ENCODE peak calls at places on chromosomes 4 and X, in seven cellular contexts. M is A549, A is right lobe of liver, C is suprapubic skin, R is spleen, L is IMR-90, H is H54. U is an unnamed sample.

GRCh38 chr4:127936974-127937373 is 28.0 kb downstream of the MFSD8 start:
- DNase-seq in M (no peak), A (no peak), C (no peak), R (no peak), L (peak), H (peak), U (no peak)

GRCh38 chrX:130339408-130340222 is at the start of gene SLC25A14:
- DNase-seq in M (peak), A (peak), C (peak), R (peak), L (peak), H (peak), U (peak)

GRCh38 chrX:148854351-148854750 is 353.9 kb downstream of the AFF2 start:
- DNase-seq in M (no peak), A (no peak), C (no peak), R (no peak), L (no peak), H (no peak), U (no peak)

GRCh38 chr4:142886566-142886965 is 40.5 kb upstream of the INPP4B start:
- DNase-seq in M (no peak), A (no peak), C (no peak), R (no peak), L (no peak), H (no peak), U (no peak)

GRCh38 chr4:48290146-48290772 is 20.6 kb upstream of the TEC start:
- DNase-seq in M (peak), A (no peak), C (no peak), R (no peak), L (no peak), H (peak), U (peak)

GRCh38 chrX:73758253-73758652 is 195.3 kb downstream of the CHIC1 start:
- DNase-seq in M (no peak), A (no peak), C (no peak), R (no peak), L (no peak), H (no peak), U (no peak)

GRCh38 chr4:106628616-106629606 is 260.3 kb upstream of the GIMD1 start:
- DNase-seq in M (no peak), A (no peak), C (no peak), R (no peak), L (no peak), H (no peak), U (no peak)

GRCh38 chr4:118264096-118264495 is 88.7 kb downstream of the PRSS12 start:
- DNase-seq in M (no peak), A (no peak), C (no peak), R (no peak), L (no peak), H (no peak), U (no peak)

GRCh38 chrX:126376465-126376864 is 176.1 kb downstream of the DCAF12L1 start:
- DNase-seq in M (no peak), A (no peak), C (no peak), R (no peak), L (no peak), H (no peak), U (no peak)

GRCh38 chr4:76430519-76431388 is 4.3 kb upstream of the SHROOM3 start:
- DNase-seq in M (peak), A (no peak), C (no peak), R (no peak), L (peak), H (no peak), U (peak)

GRCh38 chrX:9456250-9457074 is 8.4 kb upstream of the TBL1X start:
- DNase-seq in M (no peak), A (no peak), C (no peak), R (no peak), L (no peak), H (no peak), U (no peak)

GRCh38 chrX:2461711-2462016 is 39.1 kb downstream of the DHRSX start:
- DNase-seq in M (no peak), A (peak), C (no peak), R (no peak), L (no peak), H (no peak), U (no peak)

DNA sequence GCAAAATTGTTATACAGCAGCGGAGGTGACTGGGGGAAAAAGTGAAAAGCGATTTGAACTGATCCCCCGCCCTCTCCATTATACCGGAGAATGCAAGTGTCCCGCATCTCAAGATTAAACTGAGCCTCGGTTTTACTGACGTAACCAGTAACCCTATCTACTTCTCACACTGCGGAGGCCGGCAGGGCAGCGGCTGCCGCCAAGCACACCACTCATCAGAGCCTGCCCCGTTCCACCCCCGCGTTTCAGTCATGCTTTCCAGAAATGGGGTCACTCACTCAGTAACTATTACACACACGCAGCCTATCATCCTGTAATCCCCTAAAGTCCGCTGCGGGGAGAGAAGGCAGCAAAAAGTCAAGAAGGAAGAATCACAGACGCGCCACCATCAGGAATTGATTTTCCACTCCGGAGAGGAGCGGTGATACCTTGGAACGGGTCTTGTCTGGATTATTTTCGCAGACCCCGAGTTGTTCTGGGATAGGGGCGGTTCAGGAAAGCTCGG is 1.4 kb downstream of the RPS6KA3 start:
- DNase-seq in M (peak), A (peak), C (peak), R (peak), L (peak), H (no peak), U (peak)
- TF ChIP-seq POLR2A in M (no peak), A (peak), C (peak), R (peak), L (peak), H (no peak), U (peak)

DNA sequence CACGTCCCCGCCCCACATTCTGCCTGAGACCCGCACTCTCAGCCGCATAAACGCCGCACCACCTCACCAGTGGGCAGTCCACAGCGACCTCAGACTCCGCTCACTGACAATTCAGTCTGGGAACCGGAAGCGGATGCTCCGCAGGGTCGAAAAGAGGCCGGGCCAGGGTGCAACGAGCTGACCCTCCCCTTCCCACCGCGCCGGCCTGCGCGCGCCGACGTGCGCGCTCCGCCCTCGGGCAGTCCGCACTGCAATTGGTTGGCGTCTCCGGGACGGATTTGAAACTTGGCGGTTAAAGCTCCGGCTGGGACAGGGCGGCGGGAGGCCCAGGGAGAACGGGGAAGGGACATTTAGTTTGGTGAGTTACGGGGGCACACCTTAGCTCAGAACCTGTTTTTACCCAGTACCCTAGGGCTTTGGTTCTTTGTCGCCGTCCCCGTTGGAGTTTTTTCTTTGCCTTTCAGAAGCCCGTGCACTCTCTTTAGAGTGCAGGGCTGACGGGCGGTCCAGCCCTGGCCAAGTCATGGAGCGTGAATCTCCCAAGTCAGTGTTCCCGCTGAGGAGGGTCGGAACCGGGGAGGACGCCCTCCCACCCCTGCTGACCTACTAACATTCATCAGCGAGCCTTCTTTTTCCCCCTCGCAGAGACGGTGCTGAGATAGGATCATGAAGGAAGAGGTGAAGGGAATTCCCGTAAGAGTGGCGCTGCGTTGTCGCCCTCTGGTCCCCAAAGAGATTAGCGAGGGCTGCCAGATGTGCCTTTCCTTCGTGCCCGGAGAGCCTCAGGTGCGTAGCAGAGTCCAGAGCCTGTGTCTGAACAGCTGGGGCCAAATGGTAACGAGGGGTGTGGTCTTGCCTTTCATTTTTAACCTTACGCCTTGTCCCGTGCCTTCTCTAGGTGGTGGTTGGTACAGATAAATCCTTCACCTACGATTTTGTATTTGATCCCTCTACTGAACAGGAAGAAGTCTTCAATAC is at the start of the genes KIF4A and PDZD11:
- DNase-seq in M (peak), A (peak), C (peak), R (peak), L (peak), H (peak), U (peak)
- TF ChIP-seq POLR2A in M (peak), A (peak), C (no peak), R (no peak), L (peak), H (peak), U (peak)

DNA sequence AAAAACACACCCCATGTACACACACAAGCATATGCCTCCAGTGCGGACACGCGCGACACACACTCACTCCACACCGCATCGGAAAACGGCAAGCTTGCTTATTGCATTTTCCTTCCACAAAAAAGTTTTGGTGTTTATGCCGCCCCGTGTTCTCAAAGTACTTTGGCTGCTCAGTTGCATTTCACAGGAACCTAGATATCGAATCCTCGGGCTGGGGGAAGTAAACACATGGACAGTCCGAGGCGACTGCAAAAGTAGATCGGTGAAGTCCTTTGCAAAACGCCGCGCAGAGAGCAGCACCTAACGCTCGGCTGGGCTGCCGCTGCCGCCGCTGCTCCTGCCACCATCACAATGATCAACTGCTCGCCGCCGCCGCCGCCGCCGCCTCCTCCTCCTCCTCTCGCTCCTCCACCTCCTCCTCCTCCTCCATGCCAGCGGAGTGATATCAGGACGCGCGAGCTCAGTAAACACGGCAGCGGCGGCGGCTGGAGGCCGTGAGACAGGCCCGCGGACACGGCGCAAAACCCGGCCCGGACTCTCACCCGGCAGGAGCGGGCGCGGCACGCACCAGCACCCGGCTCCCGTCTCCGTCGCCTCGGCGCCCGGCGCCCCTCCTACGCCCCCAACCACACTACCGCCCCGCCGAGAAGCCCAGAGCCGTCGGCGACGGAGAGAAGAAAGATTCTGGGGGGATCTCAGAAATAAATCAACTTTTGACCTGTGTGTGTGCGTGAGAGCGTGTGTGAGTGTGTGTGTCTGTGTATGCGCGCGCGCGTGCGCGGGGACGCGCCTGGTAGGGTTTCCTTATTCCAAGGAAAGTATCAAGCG is at the start of gene MAML3:
- DNase-seq in M (peak), A (peak), C (peak), R (peak), L (peak), H (peak), U (peak)
- TF ChIP-seq POLR2A in M (peak), A (peak), C (no peak), R (peak), L (peak), H (no peak), U (peak)

GRCh38 chr4:109559983-109560686 is at the start of gene MCUB:
- DNase-seq in M (peak), A (peak), C (peak), R (peak), L (peak), H (peak), U (peak)
- TF ChIP-seq POLR2A in M (peak), A (peak), C (peak), R (peak), L (no peak), H (peak), U (peak)

DNA sequence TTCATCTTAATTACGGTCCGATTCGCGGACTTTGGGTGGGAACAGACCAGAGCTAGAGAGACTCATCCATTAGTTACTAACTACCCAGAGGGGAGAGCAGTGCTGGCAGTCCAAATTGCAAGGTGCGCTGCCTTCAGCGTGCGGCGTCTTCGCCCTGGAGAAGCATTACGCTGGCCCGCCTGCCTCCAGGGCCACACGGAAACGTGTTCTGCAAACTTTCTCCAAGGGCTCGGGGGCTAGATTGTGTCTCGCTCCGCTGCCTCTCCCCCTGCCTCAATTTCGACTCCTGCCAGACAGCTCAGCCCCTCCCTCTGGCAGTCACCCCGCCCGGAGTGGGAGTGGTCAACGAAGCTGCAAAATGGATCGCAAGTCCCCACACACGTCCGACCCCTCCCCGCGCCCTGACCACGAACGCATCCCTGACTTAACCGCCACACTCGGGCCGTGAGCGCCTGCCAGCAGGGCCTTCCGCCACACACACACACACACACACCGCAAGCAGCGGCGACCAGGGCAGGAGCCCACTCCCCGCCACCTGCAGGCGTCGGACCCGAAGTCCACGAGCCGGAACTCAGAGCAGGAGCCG is 47.0 kb upstream of the NKAP start:
- DNase-seq in M (no peak), A (no peak), C (no peak), R (no peak), L (no peak), H (no peak), U (no peak)
- TF ChIP-seq POLR2A in M (no peak), A (no peak), C (no peak), R (no peak), L (no peak), H (no peak), U (no peak)

GRCh38 chr4:122921971-122922876 is at the start of gene NUDT6:
- DNase-seq in M (peak), A (peak), C (peak), R (peak), L (peak), H (no peak), U (peak)
- TF ChIP-seq POLR2A in M (peak), A (peak), C (no peak), R (no peak), L (no peak), H (peak), U (no peak)

GRCh38 chrX:48696301-48697181 is at the start of gene SUV39H1:
- DNase-seq in M (peak), A (peak), C (peak), R (peak), L (peak), H (peak), U (peak)

GRCh38 chrX:48695925-48696300 is 621 bp upstream of the SUV39H1 start:
- DNase-seq in M (no peak), A (no peak), C (no peak), R (no peak), L (no peak), H (no peak), U (no peak)

GRCh38 chrX:48695524-48695875 is 1.0 kb upstream of the SUV39H1 start:
- DNase-seq in M (no peak), A (no peak), C (no peak), R (peak), L (peak), H (no peak), U (no peak)

GRCh38 chrX:48698306-48698705 is 1.8 kb downstream of the SUV39H1 start:
- DNase-seq in M (no peak), A (no peak), C (no peak), R (peak), L (no peak), H (no peak), U (no peak)

GRCh38 chrX:48697182-48697727 is 721 bp downstream of the SUV39H1 start:
- DNase-seq in M (no peak), A (no peak), C (no peak), R (peak), L (no peak), H (peak), U (no peak)
- TF ChIP-seq POLR2A in M (no peak), A (no peak), C (no peak), R (no peak), L (no peak), H (no peak), U (no peak)

DNA sequence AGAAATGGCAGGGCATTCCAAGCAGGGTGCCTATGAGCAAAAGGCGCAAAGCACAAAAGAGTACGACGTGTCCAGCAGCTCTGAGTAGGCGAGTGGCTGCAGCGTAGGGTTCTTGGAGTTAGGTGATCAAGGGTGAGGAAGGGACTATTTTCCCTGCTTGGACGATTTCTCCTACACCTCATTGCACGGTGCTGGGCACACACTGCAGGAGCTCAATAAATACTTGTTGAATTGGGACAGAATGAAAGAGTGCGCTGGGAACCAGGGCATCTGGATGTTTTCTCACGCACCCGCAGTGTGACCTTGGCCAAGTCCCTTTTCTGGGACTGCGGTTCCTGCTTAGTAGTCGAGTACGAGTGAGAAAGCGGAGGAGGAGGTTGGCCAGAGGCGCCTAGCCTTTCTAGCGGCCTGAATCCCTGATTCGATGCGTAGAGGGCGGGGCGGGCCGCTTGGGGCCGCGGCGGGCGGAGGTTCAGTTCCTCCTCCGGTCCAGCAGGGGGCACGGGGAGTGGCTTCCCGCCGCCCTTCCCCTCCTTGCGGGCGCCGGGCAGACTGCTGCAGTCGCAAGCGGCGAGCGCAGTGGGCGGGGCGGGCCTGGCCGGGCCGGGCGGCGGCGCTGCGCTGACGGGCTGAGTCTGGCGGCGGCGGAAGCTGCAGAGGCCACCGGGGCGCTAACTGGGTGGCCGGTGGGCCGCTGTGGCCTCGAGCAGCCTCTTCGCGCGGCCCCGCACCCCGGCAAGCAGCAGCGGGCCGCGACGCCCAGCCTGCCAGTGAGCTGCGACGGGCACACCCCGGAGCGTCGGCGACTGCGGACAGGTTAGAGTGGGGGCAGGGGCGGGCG is at the start of gene FAM199X:
- DNase-seq in M (peak), A (peak), C (peak), R (peak), L (peak), H (peak), U (peak)
- TF ChIP-seq POLR2A in M (peak), A (peak), C (peak), R (peak), L (peak), H (peak), U (peak)

GRCh38 chr4:103197765-103198110 is 405 bp downstream of the CENPE start:
- DNase-seq in M (no peak), A (no peak), C (no peak), R (no peak), L (no peak), H (no peak), U (no peak)

GRCh38 chr4:103201254-103201653 is 3.1 kb upstream of the CENPE start:
- DNase-seq in M (no peak), A (no peak), C (no peak), R (no peak), L (no peak), H (no peak), U (no peak)

GRCh38 chr4:103199009-103199408 is 866 bp upstream of the CENPE start:
- DNase-seq in M (no peak), A (no peak), C (no peak), R (peak), L (no peak), H (no peak), U (peak)

GRCh38 chr4:103201724-103202123 is 3.6 kb upstream of the CENPE start:
- DNase-seq in M (no peak), A (no peak), C (no peak), R (peak), L (no peak), H (no peak), U (no peak)

DNA sequence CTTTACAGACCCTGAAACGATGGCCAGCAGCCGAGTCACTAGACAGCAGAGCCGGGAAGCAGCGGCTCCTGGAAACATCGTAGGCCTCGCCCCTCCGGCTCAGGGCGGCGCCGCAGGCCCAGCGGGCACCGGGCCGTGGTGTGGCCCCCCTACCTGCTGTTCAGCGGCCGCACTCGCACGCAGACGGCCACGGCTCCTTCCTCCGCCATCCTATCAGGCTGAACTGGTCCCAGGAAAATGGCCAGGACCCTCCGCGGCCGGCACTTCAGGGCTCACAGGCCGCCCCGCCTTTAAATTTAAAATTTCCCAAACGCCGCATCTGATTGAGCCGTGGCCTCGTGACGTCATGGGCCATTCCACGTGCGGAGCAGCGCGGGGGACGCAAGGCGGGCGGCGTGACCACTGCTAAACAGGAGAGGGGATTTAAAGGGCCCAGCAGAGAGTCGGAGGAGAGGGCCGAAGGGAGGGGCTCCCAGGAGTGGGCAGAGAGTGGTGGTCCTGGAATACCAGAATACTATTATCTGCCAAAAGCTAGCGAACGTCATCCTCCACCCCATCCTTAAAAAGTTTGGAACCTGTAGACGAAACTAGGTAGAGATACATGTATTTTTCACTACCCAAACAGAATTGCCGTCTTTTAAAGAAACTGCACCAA is at the start of gene CENPE:
- DNase-seq in M (peak), A (peak), C (peak), R (peak), L (peak), H (peak), U (peak)
- TF ChIP-seq POLR2A in M (no peak), A (no peak), C (no peak), R (no peak), L (no peak), H (peak), U (peak)

U was measured in erythroblast.